ENCODE peak calls at places on chromosomes 5 and 9, in six cellular contexts. F, N, R, E, L and W are unnamed samples.

GRCh38 chr9:4301971-4302427 is 2.1 kb upstream of the GLIS3 start:
- DNase-seq in F (no peak), N (no peak), R (no peak), E (no peak), L (no peak), W (no peak)

GRCh38 chr9:12875216-12875615 is 100.4 kb downstream of the LURAP1L start:
- DNase-seq in F (no peak), N (no peak), R (no peak), E (no peak), L (no peak), W (no peak)

GRCh38 chr9:37970301-37971106 is 66.6 kb upstream of the SLC25A51 start:
- DNase-seq in F (no peak), N (no peak), R (no peak), E (no peak), L (no peak), W (no peak)

GRCh38 chr5:28914302-28914701 is 1875.9 kb upstream of the CDH9 start:
- DNase-seq in F (no peak), N (no peak), R (no peak), E (no peak), L (no peak), W (no peak)

GRCh38 chr9:135702002-135702721 is at the start of gene KCNT1:
- DNase-seq in F (peak; percentile 83), N (peak; percentile 88), R (peak; percentile 89), E (no peak), L (peak; percentile 62), W (peak; percentile 77)

GRCh38 chr5:77697692-77698091 is 59.2 kb upstream of the OTP start:
- DNase-seq in F (no peak), N (no peak), R (no peak), E (no peak), L (no peak), W (no peak)

GRCh38 chr5:105970919-105971318 is 1699.8 kb downstream of the EFNA5 start:
- DNase-seq in F (no peak), N (no peak), R (no peak), E (no peak), L (no peak), W (no peak)

GRCh38 chr5:9544502-9545300 is 1.2 kb downstream of the SEMA5A start:
- DNase-seq in F (peak; percentile 93), N (peak; percentile 94), R (peak; percentile 96), E (peak; percentile 95), L (peak; percentile 38), W (no peak)

GRCh38 chr5:143229896-143230675 is 173.4 kb downstream of the NR3C1 start:
- DNase-seq in F (no peak), N (no peak), R (no peak), E (no peak), L (no peak), W (no peak)

GRCh38 chr5:76441890-76442673 is 39.0 kb downstream of the IQGAP2 start:
- DNase-seq in F (no peak), N (no peak), R (no peak), E (no peak), L (no peak), W (no peak)